ENCODE peak calls at places on chromosomes 1 and 21, in seven cellular contexts. A is tibial artery, H is fibroblast of mammary gland, R is right lobe of liver, B is thyroid gland, Z is AG10803, O is AG04450. J is an unnamed sample.
A peak's percentile ranks its signal among the peaks of the same experiment; 100 is the strongest.

GRCh38 chr21:33267250-33267649 is 1.1 kb downstream of the IL10RB start:
- DNase-seq in A (no peak), H (no peak), R (no peak), B (no peak), Z (no peak), O (no peak), J (no peak)

GRCh38 chr21:45460011-45460565 is 55.1 kb downstream of the COL18A1 start:
- DNase-seq in A (no peak), H (no peak), R (peak; percentile 54), B (no peak), Z (no peak), O (no peak), J (no peak)

GRCh38 chr1:207454046-207454964 is at the start of gene CR2:
- DNase-seq in A (peak; percentile 20), H (no peak), R (peak; percentile 67), B (peak; percentile 74), Z (no peak), O (no peak), J (no peak)

GRCh38 chr1:203158967-203159665 is 16.5 kb downstream of the MYBPH start:
- DNase-seq in A (no peak), H (no peak), R (no peak), B (no peak), Z (no peak), O (no peak), J (no peak)

GRCh38 chr21:38965910-38966504 is 160.3 kb downstream of the ETS2 start:
- DNase-seq in A (no peak), H (no peak), R (peak; percentile 87), B (peak; percentile 62), Z (no peak), O (no peak), J (no peak)

GRCh38 chr1:2639607-2640521 is 7.0 kb upstream of the MMEL1 start:
- DNase-seq in A (no peak), H (no peak), R (no peak), B (no peak), Z (no peak), O (no peak), J (no peak)

GRCh38 chr1:6510493-6510892 is 19.0 kb upstream of the PLEKHG5 start:
- DNase-seq in A (no peak), H (no peak), R (no peak), B (no peak), Z (no peak), O (no peak), J (no peak)

GRCh38 chr1:28123461-28123961 is 35.1 kb upstream of the EYA3 start:
- DNase-seq in A (no peak), H (peak; percentile 88), R (no peak), B (no peak), Z (peak; percentile 78), O (no peak), J (peak; percentile 95)

GRCh38 chr1:237042467-237042891 is 495 bp downstream of the RYR2 start:
- DNase-seq in A (no peak), H (no peak), R (no peak), B (peak; percentile 32), Z (no peak), O (no peak), J (no peak)

GRCh38 chr1:24386241-24386640 is 27.3 kb downstream of the STPG1 start:
- DNase-seq in A (no peak), H (no peak), R (no peak), B (peak; percentile 74), Z (peak; percentile 56), O (no peak), J (no peak)

GRCh38 chr1:172144445-172145060 is 275.9 kb upstream of the C1orf105 start:
- DNase-seq in A (peak; percentile 91), H (peak; percentile 99), R (peak; percentile 56), B (peak; percentile 31), Z (peak; percentile 100), O (peak; percentile 94), J (peak; percentile 98)

GRCh38 chr1:25837253-25837875 is 17.6 kb downstream of the MTFR1L start:
- DNase-seq in A (no peak), H (no peak), R (no peak), B (no peak), Z (no peak), O (no peak), J (peak; percentile 17)

GRCh38 chr1:151193856-151194255 is 3.9 kb upstream of the VPS72 start:
- DNase-seq in A (no peak), H (no peak), R (no peak), B (no peak), Z (no peak), O (no peak), J (no peak)

GRCh38 chr1:151197863-151198253 is 494 bp upstream of the PIP5K1A start:
- DNase-seq in A (no peak), H (no peak), R (no peak), B (no peak), Z (no peak), O (no peak), J (no peak)

GRCh38 chr1:151198254-151199127 is at the start of gene PIP5K1A:
- DNase-seq in A (peak; percentile 99), H (peak; percentile 97), R (peak; percentile 99), B (peak; percentile 98), Z (peak; percentile 98), O (peak; percentile 95), J (peak; percentile 99)

GRCh38 chr1:151193304-151193703 is 3.3 kb upstream of the VPS72 start:
- DNase-seq in A (no peak), H (no peak), R (no peak), B (no peak), Z (no peak), O (no peak), J (no peak)

GRCh38 chr1:151196292-151196800 is 2.0 kb upstream of the PIP5K1A start:
- DNase-seq in A (peak; percentile 76), H (peak; percentile 91), R (no peak), B (peak; percentile 71), Z (peak; percentile 91), O (peak; percentile 63), J (peak; percentile 90)
- TF ChIP-seq CTCF in A (peak; percentile 56), H (peak; percentile 69), R (peak; percentile 53), B (peak; percentile 35), Z (peak; percentile 67), O (peak; percentile 64), J (peak; percentile 54)

GRCh38 chr1:63000508-63000907 is 216.6 kb downstream of the ATG4C start:
- DNase-seq in A (no peak), H (no peak), R (no peak), B (no peak), Z (no peak), O (no peak), J (no peak)

GRCh38 chr1:63005812-63006211 is 221.9 kb downstream of the ATG4C start:
- DNase-seq in A (no peak), H (no peak), R (no peak), B (no peak), Z (no peak), O (no peak), J (no peak)

DNA sequence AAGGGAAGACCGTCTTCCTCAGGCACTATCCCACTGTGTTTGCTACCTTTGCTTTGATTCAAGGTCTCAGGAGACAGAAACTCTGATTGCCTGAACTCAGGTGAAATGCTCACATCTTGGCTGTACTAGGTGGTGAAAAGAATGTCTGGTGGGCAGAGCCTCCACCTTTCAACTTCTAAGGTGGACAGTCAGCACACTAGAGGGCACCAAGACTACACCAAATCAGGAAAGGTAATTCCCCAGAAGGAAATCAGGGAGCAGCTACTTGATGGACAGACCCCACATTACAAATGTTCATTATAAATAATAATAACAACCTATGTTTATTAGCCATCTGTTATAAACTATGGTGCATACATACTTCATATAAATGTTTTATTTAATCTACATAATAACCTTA is 220.9 kb downstream of the ATG4C start:
- DNase-seq in A (no peak), H (peak; percentile 20), R (no peak), B (peak; percentile 37), Z (no peak), O (no peak), J (peak; percentile 25)
- TF ChIP-seq CTCF in A (no peak), H (peak; percentile 37), R (peak; percentile 31), B (no peak), Z (peak; percentile 34), O (no peak), J (peak; percentile 26)

GRCh38 chr1:112722601-112723510 is 7.7 kb upstream of the PPM1J start:
- DNase-seq in A (no peak), H (peak; percentile 51), R (no peak), B (no peak), Z (peak; percentile 47), O (no peak), J (peak; percentile 49)

GRCh38 chr1:112731451-112731850 is 16.3 kb upstream of the PPM1J start:
- DNase-seq in A (no peak), H (no peak), R (no peak), B (no peak), Z (no peak), O (no peak), J (no peak)

GRCh38 chr1:112729909-112730308 is 14.8 kb upstream of the PPM1J start:
- DNase-seq in A (no peak), H (no peak), R (no peak), B (no peak), Z (no peak), O (no peak), J (no peak)

GRCh38 chr1:112723511-112723839 is 8.3 kb upstream of the PPM1J start:
- DNase-seq in A (no peak), H (no peak), R (no peak), B (no peak), Z (no peak), O (no peak), J (no peak)

GRCh38 chr1:112727716-112728115 is 12.6 kb upstream of the PPM1J start:
- DNase-seq in A (no peak), H (peak; percentile 48), R (no peak), B (no peak), Z (no peak), O (no peak), J (peak; percentile 45)
- TF ChIP-seq CTCF in A (no peak), H (peak; percentile 21), R (no peak), B (no peak), Z (peak; percentile 10), O (no peak), J (peak; percentile 11)

DNA sequence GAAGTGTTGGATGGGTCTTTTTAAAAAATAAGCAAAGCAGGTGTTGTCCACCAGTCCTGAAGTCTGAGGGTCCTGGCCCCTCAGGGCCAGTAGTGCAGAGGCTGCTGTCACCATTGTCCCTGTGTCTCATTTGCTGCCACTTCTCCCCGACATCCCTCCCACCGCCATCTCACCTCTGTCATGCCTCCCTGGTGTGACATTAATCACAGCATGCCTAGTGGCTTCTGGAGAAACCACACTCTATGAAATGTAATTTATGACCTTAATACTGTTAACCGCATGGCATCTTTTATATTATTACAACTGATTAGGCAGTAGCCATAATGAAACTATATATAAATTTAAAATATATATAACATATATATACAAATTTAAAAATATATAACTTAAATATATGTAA is 120.7 kb upstream of the MAGI3 start:
- DNase-seq in A (no peak), H (no peak), R (no peak), B (no peak), Z (no peak), O (no peak), J (no peak)
- TF ChIP-seq CTCF in A (no peak), H (no peak), R (no peak), B (no peak), Z (no peak), O (no peak), J (no peak)

DNA sequence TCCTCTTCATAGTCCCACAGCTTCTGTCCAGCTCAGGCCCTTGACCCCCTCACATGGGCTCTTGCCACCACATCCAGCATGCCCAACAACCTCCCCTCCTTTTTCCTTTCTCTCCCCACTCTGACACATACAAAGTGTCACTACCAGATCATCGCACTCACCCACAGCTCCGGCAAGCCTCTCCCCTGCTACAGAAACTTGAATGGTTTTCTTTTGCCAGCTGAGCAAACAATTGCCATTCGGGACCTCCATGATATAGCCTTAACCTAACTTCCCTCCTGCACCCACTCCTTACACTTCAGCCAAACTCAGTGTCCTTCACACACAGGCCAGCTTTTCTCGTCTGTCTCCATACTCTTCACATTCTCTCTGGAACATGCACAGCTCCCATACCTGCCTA is 43.3 kb downstream of the MAB21L3 start:
- DNase-seq in A (no peak), H (no peak), R (no peak), B (no peak), Z (no peak), O (no peak), J (no peak)
- TF ChIP-seq CTCF in A (no peak), H (no peak), R (no peak), B (no peak), Z (no peak), O (no peak), J (no peak)

J was measured in cardiac fibroblast.